ENCODE peak calls at places on chromosomes 7 and 10, in nine cellular contexts. Z, X, E, F, G, H, V, K and N are unnamed samples.

GRCh38 chr10:119466655-119467054 is 75.9 kb downstream of the RGS10 start:
- DNase-seq in Z (no peak), X (no peak), E (peak; percentile 36), F (no peak), G (no peak), H (no peak), V (no peak), K (no peak), N (no peak)

GRCh38 chr10:33066558-33067236 is 108.7 kb upstream of the ITGB1 start:
- DNase-seq in Z (peak; percentile 51), X (peak; percentile 60), E (no peak), F (no peak), G (no peak), H (peak; percentile 86), V (no peak), K (peak; percentile 48), N (no peak)

GRCh38 chr10:114332808-114333207 is 71.5 kb downstream of the AFAP1L2 start:
- DNase-seq in Z (no peak), X (no peak), E (no peak), F (no peak), G (no peak), H (no peak), V (no peak), K (no peak), N (no peak)

GRCh38 chr7:116259156-116259555 is 48.8 kb downstream of the TES start:
- DNase-seq in Z (no peak), X (peak; percentile 44), E (no peak), F (no peak), G (no peak), H (peak; percentile 14), V (no peak), K (no peak), N (no peak)

GRCh38 chr10:108434818-108435217 is 1270.3 kb upstream of the SORCS1 start:
- DNase-seq in Z (no peak), X (no peak), E (no peak), F (no peak), G (peak; percentile 6), H (no peak), V (no peak), K (peak; percentile 5), N (no peak)

GRCh38 chr10:76218045-76218444 is 786.6 kb downstream of the LRMDA start:
- DNase-seq in Z (no peak), X (no peak), E (no peak), F (no peak), G (no peak), H (no peak), V (no peak), K (no peak), N (no peak)

GRCh38 chr10:43891241-43891640 is 242.6 kb upstream of the ZNF32 start:
- DNase-seq in Z (no peak), X (no peak), E (no peak), F (no peak), G (no peak), H (no peak), V (no peak), K (no peak), N (no peak)

GRCh38 chr10:124998624-124999291 is 56.8 kb downstream of the ZRANB1 start:
- DNase-seq in Z (no peak), X (no peak), E (no peak), F (no peak), G (no peak), H (no peak), V (no peak), K (no peak), N (no peak)

GRCh38 chr10:6365384-6365783 is 162.7 kb downstream of the PFKFB3 start:
- DNase-seq in Z (no peak), X (no peak), E (no peak), F (no peak), G (peak; percentile 9), H (peak; percentile 32), V (no peak), K (peak; percentile 30), N (no peak)

GRCh38 chr10:122021421-122021820 is 32.5 kb downstream of the TACC2 start:
- DNase-seq in Z (no peak), X (peak; percentile 33), E (no peak), F (no peak), G (no peak), H (peak; percentile 56), V (no peak), K (no peak), N (no peak)

GRCh38 chr7:97512441-97513207 is 219.3 kb upstream of the TAC1 start:
- DNase-seq in Z (no peak), X (no peak), E (no peak), F (no peak), G (no peak), H (no peak), V (no peak), K (no peak), N (peak; percentile 34)

GRCh38 chr10:102234866-102235597 is 6.3 kb downstream of the PITX3 start:
- DNase-seq in Z (no peak), X (no peak), E (no peak), F (no peak), G (no peak), H (no peak), V (no peak), K (no peak), N (peak; percentile 37)

GRCh38 chr7:40469481-40469880 is 334.7 kb downstream of the SUGCT start:
- DNase-seq in Z (peak; percentile 84), X (peak; percentile 93), E (no peak), F (no peak), G (no peak), H (peak; percentile 59), V (peak; percentile 65), K (no peak), N (no peak)

GRCh38 chr10:16646474-16647059 is 124.9 kb upstream of the C1QL3 start:
- DNase-seq in Z (no peak), X (no peak), E (no peak), F (no peak), G (no peak), H (peak; percentile 64), V (no peak), K (no peak), N (no peak)

GRCh38 chr10:33329178-33329577 is 5.3 kb downstream of the NRP1 start:
- DNase-seq in Z (no peak), X (no peak), E (no peak), F (no peak), G (no peak), H (no peak), V (no peak), K (no peak), N (no peak)

GRCh38 chr7:57653262-57653830 is 203.4 kb downstream of the ZNF716 start:
- DNase-seq in Z (no peak), X (no peak), E (no peak), F (no peak), G (no peak), H (no peak), V (no peak), K (no peak), N (no peak)

GRCh38 chr7:110170762-110171161 is 920.2 kb upstream of the LRRN3 start:
- DNase-seq in Z (no peak), X (peak; percentile 36), E (no peak), F (no peak), G (no peak), H (no peak), V (no peak), K (peak; percentile 1), N (no peak)

GRCh38 chr7:151113344-151114150 is 27.3 kb downstream of the AGAP3 start:
- DNase-seq in Z (peak; percentile 66), X (peak; percentile 93), E (peak; percentile 69), F (no peak), G (peak; percentile 79), H (peak; percentile 74), V (peak; percentile 58), K (peak; percentile 79), N (no peak)

GRCh38 chr7:2523461-2523905 is 3.9 kb downstream of the LFNG start:
- DNase-seq in Z (no peak), X (no peak), E (peak; percentile 82), F (peak; percentile 87), G (peak; percentile 81), H (no peak), V (no peak), K (peak; percentile 77), N (no peak)

GRCh38 chr7:51311166-51311565 is 5.4 kb downstream of the COBL start:
- DNase-seq in Z (no peak), X (no peak), E (no peak), F (no peak), G (peak; percentile 32), H (no peak), V (no peak), K (no peak), N (peak; percentile 58)

GRCh38 chr7:82172896-82173295 is 270.7 kb downstream of the CACNA2D1 start:
- DNase-seq in Z (no peak), X (peak; percentile 14), E (no peak), F (no peak), G (no peak), H (no peak), V (no peak), K (no peak), N (no peak)

GRCh38 chr10:115441907-115442520 is 348.8 kb downstream of the ATRNL1 start:
- DNase-seq in Z (no peak), X (no peak), E (no peak), F (no peak), G (no peak), H (no peak), V (no peak), K (no peak), N (no peak)
- TF ChIP-seq CTCF in Z (peak; percentile 34), X (no peak), E (no peak), F (no peak), G (peak; percentile 44), H (no peak), V (peak; percentile 15), K (no peak), N (no peak)

DNA sequence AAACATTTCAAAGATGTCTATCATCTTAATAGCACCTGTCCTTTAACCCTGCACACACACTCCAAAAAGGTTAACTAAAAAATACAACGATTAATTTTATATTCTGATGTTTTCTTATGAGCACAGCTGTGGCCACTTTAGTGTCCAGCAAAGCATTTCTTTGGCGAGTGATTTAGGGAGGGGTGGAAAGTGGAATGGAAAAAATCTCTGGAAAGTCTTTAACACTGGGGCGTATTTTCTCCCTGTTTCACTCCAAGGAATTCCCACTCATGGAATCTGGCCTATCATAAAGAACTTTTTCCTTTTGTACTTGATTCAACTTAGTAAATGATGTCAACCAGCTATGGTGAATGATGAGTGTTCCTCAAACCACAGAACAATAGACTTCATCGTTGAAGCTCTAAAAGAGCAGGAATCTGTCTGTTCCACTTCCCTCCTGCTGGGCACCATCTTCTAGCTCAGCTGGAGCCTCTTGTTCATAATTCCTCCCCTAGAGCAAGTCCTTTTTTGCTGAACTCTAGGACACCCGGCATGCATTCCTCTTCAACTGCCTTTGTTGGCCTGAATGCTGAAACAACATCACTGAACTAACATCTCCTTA is 66.4 kb downstream of the EPDR1 start:
- DNase-seq in Z (peak; percentile 47), X (no peak), E (no peak), F (no peak), G (peak; percentile 44), H (no peak), V (no peak), K (peak; percentile 7), N (no peak)
- H3K27ac ChIP-seq in Z (no peak overlapping the region), X (no peak overlapping the region), E (no peak overlapping the region), F (no peak overlapping the region), G (peak overlapping the region; percentile 42), H (no peak overlapping the region), V (no peak overlapping the region), K (no peak overlapping the region), N (no peak overlapping the region)

GRCh38 chr7:15921576-15921975 is 235.1 kb upstream of the MEOX2 start:
- DNase-seq in Z (peak; percentile 9), X (peak; percentile 54), E (peak; percentile 3), F (no peak), G (no peak), H (no peak), V (no peak), K (no peak), N (no peak)
- TF ChIP-seq CTCF in Z (peak; percentile 17), X (no peak), E (no peak), F (no peak), G (no peak), H (no peak), V (no peak), K (peak; percentile 7), N (no peak)

GRCh38 chr10:594584-595270 is 94.7 kb downstream of the DIP2C start:
- DNase-seq in Z (no peak), X (no peak), E (no peak), F (no peak), G (no peak), H (no peak), V (no peak), K (no peak), N (no peak)
- H3K27ac ChIP-seq in Z (no peak overlapping the region), X (no peak overlapping the region), E (no peak overlapping the region), F (no peak overlapping the region), G (no peak overlapping the region), H (no peak overlapping the region), V (no peak overlapping the region), K (no peak overlapping the region), N (no peak overlapping the region)